ENCODE peak calls at places on chromosomes 4 and X, in nine cellular contexts. Y, K, I, Z, N, A, P, H and D are unnamed samples.

GRCh38 chr4:25253072-25253447 is 19.2 kb downstream of the PI4K2B start:
- DNase-seq in N (no peak), P (no peak), A (no peak), H (no peak), Y (no peak), I (no peak), Z (no peak), K (peak), D (no peak)

GRCh38 chr4:95601342-95601741 is 52.6 kb upstream of the UNC5C start:
- DNase-seq in Y (no peak), K (no peak), A (no peak), Z (no peak), P (no peak), N (no peak), I (no peak), H (no peak), D (no peak)

GRCh38 chrX:67636532-67636931 is 92.7 kb downstream of the AR start:
- DNase-seq in K (peak), Z (peak), A (no peak), P (no peak), N (no peak), Y (no peak), H (no peak), I (no peak), D (no peak)

GRCh38 chr4:149765630-149766029 is 50.0 kb downstream of the IQCM start:
- DNase-seq in K (peak), Z (no peak), A (no peak), P (no peak), Y (no peak), I (no peak), N (no peak), H (no peak), D (no peak)

GRCh38 chrX:117458243-117458968 is 658.2 kb downstream of the KLHL13 start:
- DNase-seq in K (no peak), Y (no peak), N (no peak), H (no peak), I (no peak), Z (no peak), A (no peak), P (no peak), D (no peak)

GRCh38 chr4:3463556-3464348 is 646 bp downstream of the DOK7 start:
- DNase-seq in A (no peak), Y (no peak), K (no peak), I (no peak), N (no peak), Z (no peak), P (no peak), H (no peak), D (no peak)

GRCh38 chr4:13529130-13529919 is 15.0 kb downstream of the NKX3-2 start:
- DNase-seq in H (no peak), K (no peak), I (no peak), Y (no peak), Z (no peak), N (peak), P (no peak), A (peak), D (no peak)

GRCh38 chr4:186727977-186728519 is 4.4 kb upstream of the FAT1 start:
- DNase-seq in Z (peak), A (no peak), H (no peak), I (no peak), Y (no peak), K (peak), N (no peak), P (no peak), D (peak)

GRCh38 chr4:47386592-47387235 is 76.8 kb downstream of the COMMD8 start:
- DNase-seq in Y (no peak), P (no peak), A (no peak), I (no peak), Z (no peak), H (no peak), N (no peak), K (no peak), D (no peak)

GRCh38 chrX:135591871-135592270 is 71.4 kb downstream of the INTS6L start:
- DNase-seq in Z (no peak), A (no peak), I (no peak), P (no peak), Y (no peak), H (no peak), K (no peak), N (no peak), D (no peak)

GRCh38 chrX:49233887-49234555 is 881 bp upstream of the CACNA1F start:
- DNase-seq in N (no peak), I (no peak), Z (no peak), K (no peak), P (no peak), H (no peak), Y (no peak), A (no peak), D (no peak)

GRCh38 chr4:10066704-10067651 is 45.7 kb upstream of the SLC2A9 start:
- DNase-seq in N (no peak), H (no peak), Y (no peak), K (no peak), P (no peak), I (no peak), Z (peak), A (no peak), D (no peak)

GRCh38 chrX:129836827-129837226 is 6.9 kb downstream of the ZDHHC9 start:
- DNase-seq in Z (no peak), N (no peak), P (no peak), Y (no peak), A (no peak), H (no peak), I (no peak), K (no peak), D (no peak)

GRCh38 chrX:40176256-40176978 is 78.7 kb upstream of the BCOR start:
- DNase-seq in Z (peak), A (peak), H (peak), K (peak), Y (peak), P (peak), N (no peak), I (no peak), D (peak)

GRCh38 chr4:128716325-128716724 is 93.2 kb upstream of the JADE1 start:
- DNase-seq in I (no peak), P (no peak), A (no peak), Z (no peak), N (no peak), K (no peak), H (no peak), Y (peak), D (no peak)

GRCh38 chrX:37993857-37994619 is 12.3 kb upstream of the SYTL5 start:
- DNase-seq in I (no peak), N (no peak), K (no peak), H (no peak), Y (no peak), Z (peak), A (peak), P (peak), D (no peak)

GRCh38 chr4:148052448-148052847 is 320.6 kb downstream of the ARHGAP10 start:
- DNase-seq in P (no peak), A (no peak), Y (no peak), I (no peak), N (no peak), K (peak), Z (no peak), H (no peak), D (no peak)

GRCh38 chrX:134948333-134949241 is 42.2 kb upstream of the SMIM10 start:
- DNase-seq in K (peak), Y (no peak), Z (no peak), A (no peak), H (no peak), P (no peak), I (no peak), N (no peak), D (no peak)

GRCh38 chr4:121990489-121990888 is 38.6 kb upstream of the TRPC3 start:
- DNase-seq in I (no peak), Z (no peak), Y (no peak), P (no peak), K (no peak), N (no peak), A (no peak), H (no peak), D (no peak)

GRCh38 chr4:85147481-85148076 is 181.1 kb upstream of the WDFY3 start:
- DNase-seq in I (peak), Z (peak), A (peak), Y (peak), H (no peak), N (no peak), K (peak), P (peak), D (peak)

GRCh38 chrX:100413231-100413630 is 3.2 kb upstream of the PCDH19 start:
- DNase-seq in N (peak), I (peak), Z (no peak), K (peak), H (no peak), P (no peak), Y (no peak), A (peak), D (no peak)

GRCh38 chr4:119743644-119744043 is 115.0 kb upstream of the PDE5A start:
- DNase-seq in K (no peak), N (no peak), P (no peak), I (no peak), Z (no peak), H (no peak), Y (no peak), A (no peak), D (no peak)

DNA sequence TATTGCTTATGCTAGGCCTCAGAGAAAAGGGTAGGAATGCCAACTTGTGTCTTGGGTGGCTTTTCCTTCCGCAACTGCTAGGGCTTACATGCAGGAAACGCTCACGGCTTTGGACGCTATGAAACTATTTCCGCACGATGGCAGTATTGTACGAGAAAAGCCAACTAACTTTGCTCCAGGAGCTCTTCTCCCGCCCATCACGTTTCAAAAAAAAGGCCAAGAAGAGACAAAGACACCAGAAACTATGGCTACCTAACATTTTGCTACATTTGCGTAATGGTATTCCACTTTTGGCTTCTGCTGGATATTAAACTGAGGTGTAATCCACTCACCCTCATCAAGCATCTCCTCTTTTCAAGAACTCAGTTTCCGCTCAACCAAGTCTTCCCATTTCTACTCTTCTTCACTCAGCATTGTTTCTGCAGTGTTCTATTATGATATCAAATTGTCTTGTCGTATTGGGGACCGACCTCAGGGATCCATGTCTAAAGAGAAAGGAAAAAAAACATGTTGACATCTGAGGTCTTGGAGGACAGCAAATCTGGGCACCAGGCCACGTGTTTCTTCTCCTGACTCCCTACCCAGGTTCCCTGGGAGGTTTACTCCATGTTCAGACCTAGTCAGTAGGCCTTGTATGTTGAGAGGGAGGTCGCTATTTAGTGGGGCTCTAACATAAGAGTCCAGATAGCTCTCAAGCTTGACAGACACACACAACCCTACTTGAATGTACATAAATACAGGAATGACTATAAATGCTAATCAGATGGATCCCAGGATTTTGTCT is 239.4 kb upstream of the STK26 start:
- DNase-seq in N (no peak), Y (peak), A (no peak), K (no peak), H (no peak), P (peak), Z (no peak), I (no peak), D (no peak)
- TF ChIP-seq CTCF in N (no peak), Y (peak), A (no peak), K (no peak), H (no peak), P (peak), Z (no peak), I (no peak), D (no peak)

DNA sequence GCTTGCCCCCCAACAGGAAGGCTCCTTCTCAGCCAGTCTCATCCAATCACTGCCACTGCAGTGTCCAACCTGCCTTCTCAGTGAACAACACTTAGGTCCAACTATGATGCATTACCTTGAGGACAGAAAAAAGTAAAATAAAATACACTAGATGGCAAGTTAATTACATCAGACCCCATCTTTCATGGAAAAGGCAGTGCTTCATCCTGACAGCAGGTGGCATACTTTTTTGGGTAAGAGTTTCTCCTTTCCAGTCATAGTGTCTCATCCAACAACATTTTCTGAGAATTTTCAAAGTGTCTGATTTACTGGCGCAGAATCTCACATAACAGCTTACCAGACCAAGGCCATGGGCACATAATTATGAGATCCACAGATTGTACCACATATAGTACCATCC is 1742.8 kb downstream of the PCDH7 start:
- DNase-seq in N (no peak), Z (peak), P (no peak), A (no peak), Y (no peak), I (no peak), K (peak), H (no peak), D (peak)
- TF ChIP-seq CTCF in N (peak), Z (peak), P (no peak), A (peak), Y (no peak), I (peak), K (peak), H (no peak), D (peak)

DNA sequence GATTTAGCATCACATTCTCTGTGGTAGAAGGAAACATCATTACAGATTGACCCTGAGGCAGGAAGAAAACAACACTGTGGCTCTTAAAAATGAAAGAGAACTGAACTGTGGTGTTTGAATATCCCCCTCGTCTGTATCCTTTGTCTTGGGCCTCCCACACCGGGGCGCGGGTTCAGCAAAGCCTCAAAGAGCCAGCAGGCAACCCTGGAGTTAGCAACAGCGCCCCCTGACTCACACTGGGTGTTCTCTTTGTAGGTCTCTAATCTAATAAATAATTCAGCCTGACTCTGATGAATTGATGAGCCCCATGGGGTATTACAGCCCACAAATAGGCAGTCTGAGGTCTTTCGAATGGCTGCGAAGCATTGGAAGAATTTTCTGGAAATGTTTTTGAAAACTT is 46.1 kb upstream of the CTSO start:
- DNase-seq in H (no peak), Y (no peak), Z (peak), P (no peak), A (peak), N (no peak), K (peak), I (peak), D (peak)
- TF ChIP-seq CTCF in H (no peak), Y (no peak), Z (peak), P (peak), A (peak), N (no peak), K (peak), I (peak), D (peak)

DNA sequence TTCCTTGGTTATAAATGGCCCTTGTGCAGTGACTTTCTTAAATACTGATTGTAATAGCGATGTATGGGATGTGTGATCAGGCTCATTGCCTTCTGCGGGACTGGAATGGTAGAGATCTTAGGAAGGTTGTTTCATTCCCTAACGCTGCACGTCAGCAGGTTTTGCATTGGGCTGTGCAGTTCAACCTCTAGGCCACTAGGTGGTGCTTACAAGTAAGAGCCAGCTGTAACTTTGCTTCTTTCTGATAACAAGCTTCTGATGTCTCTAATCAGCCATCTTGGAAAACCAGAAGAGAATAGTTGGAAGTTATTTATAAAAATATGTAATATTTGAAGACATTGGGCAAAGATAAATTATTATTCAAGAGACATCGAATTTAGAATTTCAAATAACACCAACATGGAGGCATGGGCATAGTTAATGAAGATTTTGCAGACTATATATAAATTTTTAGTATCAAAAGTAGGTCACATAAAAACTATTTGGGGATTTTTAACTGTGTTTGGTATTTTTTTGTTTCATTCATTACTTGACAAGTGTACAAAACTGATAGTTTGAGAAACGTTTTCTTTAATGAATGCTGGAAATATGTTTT is 339.7 kb upstream of the PCDH7 start:
- DNase-seq in H (no peak), P (peak), K (peak), Z (peak), Y (no peak), A (peak), I (peak), N (no peak), D (peak)
- TF ChIP-seq CTCF in H (no peak), P (peak), K (peak), Z (peak), Y (no peak), A (peak), I (peak), N (peak), D (peak)

GRCh38 chr4:140930556-140930955 is 174.4 kb upstream of the TBC1D9 start:
- DNase-seq in Z (no peak), P (no peak), I (no peak), Y (peak), H (no peak), N (no peak), K (no peak), A (no peak), D (no peak)

GRCh38 chr4:140931904-140932303 is 175.7 kb upstream of the TBC1D9 start:
- DNase-seq in A (no peak), K (no peak), Z (no peak), N (no peak), Y (no peak), P (no peak), I (no peak), H (no peak), D (no peak)

GRCh38 chr4:140932646-140933045 is 176.5 kb upstream of the TBC1D9 start:
- DNase-seq in Z (no peak), I (no peak), N (no peak), K (no peak), A (no peak), Y (no peak), P (no peak), H (no peak), D (no peak)

GRCh38 chr4:140937866-140938265 is 181.7 kb upstream of the TBC1D9 start:
- DNase-seq in I (no peak), Z (no peak), P (no peak), Y (no peak), A (no peak), N (no peak), H (no peak), K (peak), D (no peak)

GRCh38 chr4:140935259-140935658 is 179.1 kb upstream of the TBC1D9 start:
- DNase-seq in Z (no peak), N (no peak), I (no peak), K (no peak), Y (peak), P (no peak), H (no peak), A (no peak), D (no peak)
- TF ChIP-seq CTCF in Z (no peak), N (no peak), I (no peak), K (no peak), Y (no peak), P (no peak), H (no peak), A (no peak), D (no peak)

GRCh38 chrX:114962209-114962608 is 55.2 kb downstream of the IL13RA2 start:
- DNase-seq in A (no peak), N (no peak), Z (no peak), P (no peak), H (no peak), Y (no peak), I (no peak), K (no peak), D (no peak)

GRCh38 chrX:114964374-114964773 is 53.0 kb downstream of the IL13RA2 start:
- DNase-seq in Y (no peak), P (no peak), K (peak), Z (no peak), I (no peak), H (no peak), A (no peak), N (no peak), D (no peak)

DNA sequence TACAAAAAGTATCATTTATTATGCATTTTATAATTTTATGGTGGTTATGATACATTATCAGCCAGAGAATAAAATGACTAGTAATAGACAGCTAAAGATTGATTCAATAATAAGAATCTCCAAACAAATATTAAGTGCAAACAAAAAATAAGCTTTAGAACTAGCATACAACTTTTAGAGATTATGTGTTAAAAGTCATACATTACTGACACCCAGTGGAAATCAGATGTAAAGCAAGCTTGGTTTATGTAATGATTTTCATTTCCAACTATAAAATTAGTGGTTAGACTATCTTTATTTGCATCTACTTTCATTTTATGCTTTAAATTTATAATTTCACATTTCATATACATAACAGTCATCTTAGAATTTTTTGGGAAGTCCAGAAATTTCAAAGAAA is 57.7 kb downstream of the IL13RA2 start:
- DNase-seq in K (peak), Y (no peak), Z (no peak), H (no peak), I (no peak), P (no peak), N (no peak), A (no peak), D (no peak)
- TF ChIP-seq CTCF in K (peak), Y (no peak), Z (peak), H (no peak), I (peak), P (peak), N (peak), A (no peak), D (peak)

GRCh38 chr4:144562019-144562740 is 83.8 kb upstream of the HHIP start:
- DNase-seq in P (no peak), A (no peak), Y (no peak), K (no peak), I (no peak), H (no peak), Z (peak), N (no peak), D (peak)

GRCh38 chr4:144556636-144557035 is 89.3 kb upstream of the HHIP start:
- DNase-seq in I (no peak), A (no peak), Z (no peak), H (no peak), K (no peak), P (no peak), N (no peak), Y (no peak), D (no peak)

DNA sequence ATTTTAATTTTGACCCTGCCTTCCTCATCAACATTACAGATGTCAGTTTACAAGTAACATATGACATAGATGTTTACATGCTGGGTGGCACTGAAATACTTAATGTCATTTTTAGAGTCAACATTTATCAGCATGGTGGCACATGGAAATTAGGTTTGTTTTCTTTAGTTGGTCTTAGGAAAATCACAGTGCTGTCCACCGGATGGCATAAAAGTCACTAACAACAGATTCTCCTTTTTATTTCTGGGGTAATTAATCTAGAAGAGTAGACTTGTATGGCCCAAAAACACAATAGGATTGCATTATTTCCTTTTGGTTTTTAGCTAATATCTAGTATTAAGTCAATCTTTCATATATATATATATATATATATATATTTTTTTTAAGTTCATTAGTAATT is 88.6 kb upstream of the HHIP start:
- DNase-seq in K (peak), I (no peak), Y (no peak), Z (no peak), H (no peak), N (no peak), A (no peak), P (no peak), D (no peak)
- TF ChIP-seq CTCF in K (peak), I (no peak), Y (no peak), Z (no peak), H (no peak), N (no peak), A (no peak), P (no peak), D (no peak)